ENCODE peak calls at places on chromosome 19, in seven cellular contexts. C is heart left ventricle, Z is stomach, B is ovary, P is body of pancreas, K is transverse colon, O is thyroid gland. A is an unnamed sample. For H3K4me1, the result is how much of the 10 kb centered on the place peaks cover.

GRCh38 chr19:47447470-47448359 is 24.0 kb downstream of the SLC8A2 start:
- DNase-seq in Z (peak), P (no peak), K (peak), C (peak), B (peak), O (no peak), A (no peak)

GRCh38 chr19:47253467-47253881 is 2.9 kb upstream of the CCDC9 start:
- DNase-seq in B (no peak), O (no peak), K (no peak), Z (no peak), C (no peak), P (no peak), A (no peak)

GRCh38 chr19:37511821-37512220 is 5.1 kb downstream of the ZNF793 start:
- DNase-seq in Z (no peak), K (no peak), C (no peak), P (no peak), O (no peak), B (no peak), A (no peak)

GRCh38 chr19:53792721-53793433 is 31.2 kb downstream of the NLRP12 start:
- DNase-seq in B (peak), P (peak), K (peak), Z (peak), O (peak), C (peak), A (peak)

GRCh38 chr19:35059006-35059798 is 17.7 kb downstream of the HPN start:
- DNase-seq in P (no peak), Z (no peak), K (no peak), B (no peak), C (peak), O (no peak), A (no peak)

GRCh38 chr19:33462112-33462726 is 59.4 kb downstream of the PEPD start:
- DNase-seq in Z (no peak), O (no peak), P (no peak), C (no peak), B (no peak), K (no peak), A (no peak)

GRCh38 chr19:42290523-42291436 is 11.2 kb upstream of the PRR19 start:
- DNase-seq in P (peak), Z (no peak), O (no peak), C (no peak), K (no peak), B (no peak), A (no peak)

GRCh38 chr19:35290381-35291135 is 1.4 kb upstream of the MAG start:
- DNase-seq in K (no peak), O (no peak), P (no peak), C (no peak), Z (no peak), B (no peak), A (no peak)

GRCh38 chr19:54164369-54165068 is 5.0 kb upstream of the LENG1 start:
- DNase-seq in C (peak), P (peak), B (peak), K (peak), Z (peak), O (peak), A (no peak)

GRCh38 chr19:4504874-4505569 is 13.3 kb downstream of the PLIN4 start:
- DNase-seq in P (no peak), K (no peak), Z (no peak), C (no peak), O (no peak), B (peak), A (no peak)

GRCh38 chr19:42284066-42284501 is 15.0 kb downstream of the CIC start:
- DNase-seq in B (peak), P (peak), K (peak), C (peak), Z (peak), O (peak), A (no peak)

GRCh38 chr19:5903054-5903501 is 512 bp downstream of the NDUFA11 start:
- DNase-seq in O (no peak), P (no peak), K (no peak), C (no peak), Z (no peak), B (no peak), A (no peak)

GRCh38 chr19:43784251-43784980 is 3.6 kb upstream of the KCNN4 start:
- DNase-seq in P (no peak), C (no peak), O (no peak), K (peak), B (no peak), Z (peak), A (no peak)

GRCh38 chr19:37778613-37779138 is 710 bp downstream of the ZNF573 start:
- DNase-seq in O (no peak), B (no peak), C (no peak), Z (no peak), K (peak), P (no peak), A (no peak)

GRCh38 chr19:16233081-16233776 is 35.5 kb downstream of the AP1M1 start:
- DNase-seq in P (no peak), C (no peak), Z (no peak), O (no peak), B (no peak), K (no peak), A (no peak)

GRCh38 chr19:35125746-35126623 is 8.9 kb downstream of the LGI4 start:
- DNase-seq in P (no peak), Z (no peak), C (no peak), O (no peak), K (no peak), B (no peak), A (no peak)

GRCh38 chr19:56155124-56155687 is 14.1 kb downstream of the ZNF444 start:
- DNase-seq in K (peak), O (no peak), B (no peak), P (peak), Z (no peak), C (no peak), A (no peak)

GRCh38 chr19:39438270-39438934 is 2.7 kb upstream of the RPS16 start:
- DNase-seq in B (no peak), C (no peak), P (no peak), Z (no peak), O (no peak), K (no peak), A (no peak)

GRCh38 chr19:32824136-32824835 is 45.3 kb downstream of the SLC7A9 start:
- DNase-seq in Z (no peak), O (no peak), P (no peak), C (no peak), B (no peak), K (no peak), A (no peak)

GRCh38 chr19:34269081-34269480 is 14.7 kb downstream of the GARRE1 start:
- DNase-seq in K (no peak), B (no peak), O (peak), C (no peak), P (peak), Z (no peak), A (no peak)

GRCh38 chr19:6766357-6767080 is 716 bp downstream of the SH2D3A start:
- DNase-seq in B (no peak), Z (no peak), K (no peak), C (no peak), P (no peak), O (no peak), A (no peak)

GRCh38 chr19:54893406-54893805 is 12.5 kb upstream of the NCR1 start:
- DNase-seq in O (no peak), Z (no peak), P (no peak), K (no peak), B (no peak), C (no peak), A (no peak)

GRCh38 chr19:47813304-47813994 is 8.3 kb upstream of the CRX start:
- DNase-seq in B (peak), P (peak), Z (peak), O (peak), C (peak), K (peak), A (no peak)

GRCh38 chr19:4730740-4731171 is 7.1 kb upstream of the DPP9 start:
- DNase-seq in C (no peak), K (peak), Z (no peak), O (no peak), B (no peak), P (no peak), A (no peak)

GRCh38 chr19:5784581-5785147 is at the start of gene PRR22:
- DNase-seq in O (no peak), C (no peak), B (no peak), Z (no peak), P (no peak), K (no peak), A (no peak)

GRCh38 chr19:1567848-1568227 is 287 bp downstream of the MEX3D start:
- DNase-seq in O (no peak), B (no peak), P (no peak), C (no peak), K (no peak), Z (no peak), A (no peak)

GRCh38 chr19:1571358-1571757 is 3.2 kb upstream of the MEX3D start:
- DNase-seq in Z (no peak), K (no peak), B (no peak), C (no peak), P (no peak), O (no peak), A (no peak)

GRCh38 chr19:1570836-1571235 is 2.7 kb upstream of the MEX3D start:
- DNase-seq in C (no peak), B (no peak), Z (no peak), O (no peak), K (no peak), P (no peak), A (no peak)

GRCh38 chr19:1568320-1569019 is at the start of gene MEX3D:
- DNase-seq in K (peak), P (peak), B (peak), Z (peak), C (peak), O (peak), A (no peak)

GRCh38 chr19:1569997-1570396 is 1.9 kb upstream of the MEX3D start:
- DNase-seq in B (no peak), K (no peak), Z (no peak), O (no peak), P (no peak), C (no peak), A (no peak)
- H3K4me1 ChIP-seq in B (under half), K (under half), Z (under half), O (under half), P (under half), C (under half), A (under half)

DNA sequence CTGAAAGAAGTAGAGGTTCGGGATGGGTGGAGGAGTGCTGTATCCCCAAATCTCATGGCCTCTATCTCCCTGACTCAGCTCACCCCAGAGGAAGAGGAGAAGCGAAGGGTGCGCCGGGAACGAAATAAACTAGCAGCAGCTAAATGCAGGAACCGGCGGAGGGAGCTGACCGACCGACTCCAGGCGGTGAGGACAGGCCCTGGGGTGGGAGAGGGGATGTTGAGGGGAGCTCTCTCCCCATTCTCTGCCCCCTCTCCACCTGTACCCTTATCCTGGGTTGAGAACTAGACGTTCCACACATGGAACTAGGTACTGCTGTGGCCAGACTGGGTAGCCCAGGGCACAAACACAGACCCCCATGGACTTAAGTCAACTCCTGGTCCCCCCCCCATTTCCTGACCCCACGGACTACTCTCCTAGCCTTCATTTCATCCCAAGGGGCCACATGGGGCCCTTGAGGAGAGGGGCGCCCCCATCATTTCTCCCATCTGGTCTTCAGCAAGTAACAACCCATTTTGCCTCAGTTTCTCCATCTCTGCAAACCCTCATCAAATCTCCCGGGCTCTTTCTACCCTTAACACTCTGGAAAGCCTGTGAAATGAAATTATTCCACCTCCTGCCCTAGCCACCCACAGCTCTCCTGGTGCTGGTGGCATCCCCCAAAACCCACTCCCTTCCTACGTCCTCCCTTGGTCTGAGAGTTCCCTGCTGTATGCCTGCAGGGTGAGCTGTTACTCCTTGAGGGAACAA is 3.5 kb downstream of the FOSB start:
- DNase-seq in K (no peak), B (peak), O (no peak), C (no peak), Z (no peak), P (no peak), A (no peak)
- TF ChIP-seq CTCF in K (no peak), B (no peak), O (no peak), C (no peak), Z (no peak), P (no peak), A (no peak)

GRCh38 chr19:8085606-8086464 is 33.3 kb downstream of the CCL25 start:
- DNase-seq in B (no peak), K (peak), O (no peak), Z (no peak), C (no peak), P (no peak), A (no peak)
- TF ChIP-seq POLR2A in B (no peak), K (no peak), O (no peak), Z (no peak), C (no peak), P (no peak), A (no peak)

DNA sequence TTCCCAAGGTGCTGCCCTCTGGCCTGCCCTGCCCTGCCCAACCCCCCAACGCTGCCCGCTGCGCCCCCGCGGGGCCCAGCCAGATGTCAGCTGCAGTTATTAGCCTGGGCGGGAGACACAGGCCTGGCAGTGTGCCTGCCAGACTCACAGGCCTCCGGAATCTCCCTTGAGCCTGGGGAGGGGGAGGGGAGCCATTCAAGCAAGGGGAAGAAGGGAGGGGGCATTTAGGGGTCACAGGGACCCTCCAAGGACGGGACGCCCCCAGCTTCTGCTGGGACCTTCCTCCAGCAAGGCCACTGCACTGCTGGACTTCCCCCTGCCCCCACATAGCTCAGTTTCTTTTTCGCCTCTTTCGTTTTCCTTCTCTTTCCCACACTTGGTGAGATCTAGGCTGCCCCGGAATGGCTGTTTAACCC is 2.6 kb upstream of the JUNB start:
- DNase-seq in B (peak), P (peak), O (peak), K (peak), Z (peak), C (peak), A (no peak)
- H3K4me1 ChIP-seq in B (under half), P (half or more), O (half or more), K (under half), Z (half or more), C (under half), A (half or more)

DNA sequence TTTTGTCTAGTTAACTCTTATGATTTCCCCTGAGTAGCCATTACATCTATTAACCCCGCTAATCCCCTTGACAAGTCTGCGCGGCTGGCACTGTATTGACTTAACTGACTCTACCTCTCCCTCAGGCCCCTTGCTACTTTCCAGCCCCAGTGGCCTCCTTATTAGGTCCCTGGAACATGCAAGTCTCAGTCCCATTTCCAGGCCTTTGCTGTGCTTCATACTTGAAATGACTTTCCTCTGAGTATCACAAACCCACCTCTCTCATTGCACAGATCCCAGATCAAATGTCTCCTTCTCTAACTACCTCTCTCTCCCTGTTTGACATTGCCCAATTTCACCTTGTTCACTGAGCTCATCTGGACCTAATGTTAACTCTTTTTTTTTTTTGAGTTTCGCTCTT is 13.2 kb downstream of the SPACA6 start:
- DNase-seq in B (no peak), K (no peak), Z (no peak), P (no peak), C (no peak), O (no peak), A (no peak)
- TF ChIP-seq CTCF in B (no peak), K (no peak), Z (no peak), P (no peak), C (no peak), O (no peak), A (no peak)

DNA sequence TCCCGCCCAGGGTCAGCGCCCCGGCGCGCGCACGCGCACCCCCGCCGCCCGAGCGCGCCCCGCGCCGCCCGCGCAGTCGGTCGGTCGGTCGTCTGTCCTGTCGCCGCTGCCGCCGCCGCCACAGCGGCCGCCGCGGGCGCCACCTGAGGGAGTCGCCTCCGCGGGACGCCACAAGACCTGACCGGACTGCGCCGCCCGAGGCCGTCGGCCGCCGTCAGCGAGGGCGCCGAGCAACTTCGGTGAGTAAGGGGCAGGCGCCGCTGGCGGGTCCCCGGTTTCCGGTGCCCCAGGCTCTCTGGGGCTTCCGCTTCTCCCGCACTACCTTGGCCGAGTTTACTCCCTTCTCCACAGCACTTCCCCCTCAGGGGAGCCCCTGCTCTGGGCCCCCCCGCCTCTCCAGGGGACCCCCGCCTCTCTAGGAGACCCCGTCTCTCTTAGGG is 19.6 kb upstream of the GATAD2A start:
- DNase-seq in Z (no peak), O (no peak), B (peak), C (no peak), K (no peak), P (no peak), A (no peak)
- TF ChIP-seq POLR2A in Z (no peak), O (peak), B (no peak), C (no peak), K (no peak), P (peak), A (peak)

DNA sequence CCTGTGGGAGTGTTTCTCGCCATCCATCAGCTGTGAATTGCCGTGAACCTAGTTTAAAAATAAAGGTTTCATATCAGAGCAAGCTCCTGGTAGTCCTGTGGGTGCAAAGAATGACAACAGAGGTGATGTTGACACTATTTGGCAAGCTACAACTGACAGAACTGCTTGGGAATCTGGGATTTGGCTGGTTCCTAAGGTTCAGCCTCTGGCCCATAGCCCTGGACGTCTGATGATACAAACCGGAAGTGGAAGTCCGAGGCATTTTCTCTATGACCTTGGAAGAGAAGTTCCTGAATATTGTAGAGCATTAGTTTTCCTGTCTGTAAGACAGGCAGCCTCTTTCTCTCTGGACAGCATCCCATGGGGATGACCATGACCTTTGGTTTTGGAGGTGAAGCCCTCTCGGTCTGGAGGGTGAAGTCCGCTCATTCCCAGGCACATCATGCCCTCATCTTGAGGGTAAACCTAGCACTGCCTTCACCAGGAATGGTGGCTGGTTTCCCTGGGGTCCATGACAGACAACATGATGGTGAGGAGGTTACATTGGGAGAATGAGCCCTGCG is 29.1 kb downstream of the GATAD2A start:
- DNase-seq in P (peak), Z (no peak), O (no peak), C (peak), B (peak), K (no peak), A (no peak)
- H3K4me1 ChIP-seq in P (under half), Z (half or more), O (under half), C (under half), B (under half), K (under half), A (half or more)

GRCh38 chr19:48844472-48844871 is 8.2 kb upstream of the HSD17B14 start:
- DNase-seq in P (no peak), B (no peak), C (no peak), K (no peak), O (no peak), Z (no peak), A (no peak)
- TF ChIP-seq CTCF in P (no peak), B (no peak), C (no peak), K (no peak), O (no peak), Z (no peak), A (no peak)